ENCODE peak calls at places on chromosomes 7 and 10, in six cellular contexts. T is GM12878, Z is IMR-90, X is pancreas, W is heart right ventricle, E is astrocyte. I is an unnamed sample.
A peak's percentile ranks its signal among the peaks of the same experiment; 100 is the strongest.

GRCh38 chr7:91668217-91668616 is 212.3 kb downstream of the MTERF1 start:
- DNase-seq in T (no peak), Z (no peak), X (no peak), W (no peak), E (no peak), I (no peak)

GRCh38 chr7:132065193-132065972 is 509.0 kb upstream of the PODXL start:
- DNase-seq in T (no peak), Z (peak; percentile 95), X (no peak), W (no peak), E (peak; percentile 97), I (no peak)

GRCh38 chr10:21860718-21861117 is 142.8 kb downstream of the DNAJC1 start:
- DNase-seq in T (peak; percentile 3), Z (peak; percentile 22), X (no peak), W (no peak), E (peak; percentile 92), I (no peak)

GRCh38 chr10:16741540-16741939 is 75.7 kb downstream of the RSU1 start:
- DNase-seq in T (no peak), Z (no peak), X (no peak), W (no peak), E (no peak), I (no peak)

GRCh38 chr10:29057712-29058426 is 231.0 kb upstream of the LYZL1 start:
- DNase-seq in T (no peak), Z (peak; percentile 16), X (no peak), W (no peak), E (peak; percentile 62), I (no peak)

GRCh38 chr10:118798186-118798811 is 43.5 kb upstream of the CACUL1 start:
- DNase-seq in T (no peak), Z (no peak), X (no peak), W (no peak), E (peak; percentile 63), I (no peak)

GRCh38 chr10:132499367-132499685 is 38.3 kb upstream of the INPP5A start:
- DNase-seq in T (no peak), Z (no peak), X (no peak), W (no peak), E (no peak), I (no peak)

GRCh38 chr7:121384159-121384745 is 11.9 kb downstream of the FAM3C start:
- DNase-seq in T (no peak), Z (no peak), X (no peak), W (no peak), E (no peak), I (no peak)

GRCh38 chr10:50552771-50553535 is 70.8 kb downstream of the SGMS1 start:
- DNase-seq in T (no peak), Z (peak; percentile 36), X (no peak), W (no peak), E (peak; percentile 41), I (no peak)

GRCh38 chr10:67602268-67602950 is 93.6 kb downstream of the CTNNA3 start:
- DNase-seq in T (no peak), Z (peak; percentile 96), X (no peak), W (no peak), E (peak; percentile 94), I (no peak)

GRCh38 chr10:25113231-25114035 is 61.4 kb upstream of the GPR158 start:
- DNase-seq in T (no peak), Z (peak; percentile 53), X (peak; percentile 70), W (peak; percentile 59), E (peak; percentile 60), I (peak; percentile 43)

GRCh38 chr10:31153692-31154091 is 122.0 kb upstream of the ZNF438 start:
- DNase-seq in T (no peak), Z (no peak), X (no peak), W (no peak), E (no peak), I (no peak)

GRCh38 chr10:92290076-92290836 is 622 bp downstream of the CPEB3 start:
- DNase-seq in T (no peak), Z (peak; percentile 49), X (peak; percentile 75), W (no peak), E (peak; percentile 29), I (peak; percentile 27)

GRCh38 chr10:70162892-70163201 is 7.5 kb downstream of the SAR1A start:
- DNase-seq in T (peak; percentile 43), Z (no peak), X (no peak), W (no peak), E (no peak), I (no peak)

GRCh38 chr10:79984851-79985250 is 35.9 kb upstream of the SFTPD start:
- DNase-seq in T (no peak), Z (no peak), X (no peak), W (no peak), E (no peak), I (no peak)

GRCh38 chr10:99431190-99431549 is 746 bp upstream of the GOT1 start:
- DNase-seq in T (no peak), Z (peak; percentile 41), X (peak; percentile 79), W (peak; percentile 76), E (peak; percentile 22), I (peak; percentile 36)

GRCh38 chr10:128267581-128267980 is 141.4 kb upstream of the MKI67 start:
- DNase-seq in T (no peak), Z (no peak), X (no peak), W (no peak), E (no peak), I (no peak)

GRCh38 chr10:128268015-128268722 is 141.9 kb upstream of the MKI67 start:
- DNase-seq in T (no peak), Z (no peak), X (no peak), W (peak; percentile 29), E (no peak), I (no peak)

GRCh38 chr10:128263891-128264688 is 137.9 kb upstream of the MKI67 start:
- DNase-seq in T (no peak), Z (peak; percentile 25), X (peak; percentile 46), W (peak; percentile 66), E (peak; percentile 4), I (peak; percentile 42)

GRCh38 chr10:128265596-128265995 is 139.4 kb upstream of the MKI67 start:
- DNase-seq in T (no peak), Z (no peak), X (no peak), W (no peak), E (no peak), I (no peak)
- TF ChIP-seq CTCF in T (no peak), Z (no peak), X (no peak), W (no peak), E (no peak), I (no peak)

GRCh38 chr10:97030894-97031293 is 154.9 kb downstream of the SLIT1 start:
- DNase-seq in T (no peak), Z (no peak), X (no peak), W (no peak), E (no peak), I (no peak)

GRCh38 chr10:97031459-97031858 is 154.3 kb downstream of the SLIT1 start:
- DNase-seq in T (no peak), Z (no peak), X (no peak), W (no peak), E (no peak), I (no peak)

GRCh38 chr10:97028126-97028831 is 157.5 kb downstream of the SLIT1 start:
- DNase-seq in T (no peak), Z (peak; percentile 82), X (no peak), W (no peak), E (peak; percentile 79), I (no peak)

GRCh38 chr10:97028832-97029178 is 157.0 kb downstream of the SLIT1 start:
- DNase-seq in T (no peak), Z (no peak), X (no peak), W (no peak), E (no peak), I (no peak)

GRCh38 chr10:97029271-97029670 is 156.5 kb downstream of the SLIT1 start:
- DNase-seq in T (no peak), Z (no peak), X (no peak), W (no peak), E (no peak), I (no peak)
- TF ChIP-seq CTCF in T (no peak), Z (no peak), X (no peak), W (no peak), E (no peak), I (no peak)

DNA sequence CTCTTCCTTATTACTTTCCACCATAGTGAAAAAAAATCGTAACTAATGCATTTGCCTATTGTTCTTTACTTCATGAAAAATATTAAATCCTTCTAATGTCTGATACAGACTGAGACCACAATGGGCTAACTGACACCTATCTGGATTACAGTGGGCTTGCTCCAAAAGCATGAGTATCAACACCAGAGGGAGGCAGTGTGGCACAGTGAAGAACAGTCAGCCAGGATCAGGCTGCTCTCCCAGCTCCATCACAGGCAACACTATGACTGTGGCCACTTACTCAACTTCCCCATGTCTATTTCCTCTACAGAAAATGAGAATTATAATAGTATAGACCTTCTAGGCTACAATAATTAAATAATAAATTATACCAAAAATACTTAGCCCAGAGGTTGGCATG is 97.2 kb downstream of the SLC25A13 start:
- DNase-seq in T (no peak), Z (no peak), X (no peak), W (no peak), E (no peak), I (no peak)
- TF ChIP-seq CTCF in T (no peak), Z (no peak), X (no peak), W (peak; percentile 18), E (no peak), I (no peak)

DNA sequence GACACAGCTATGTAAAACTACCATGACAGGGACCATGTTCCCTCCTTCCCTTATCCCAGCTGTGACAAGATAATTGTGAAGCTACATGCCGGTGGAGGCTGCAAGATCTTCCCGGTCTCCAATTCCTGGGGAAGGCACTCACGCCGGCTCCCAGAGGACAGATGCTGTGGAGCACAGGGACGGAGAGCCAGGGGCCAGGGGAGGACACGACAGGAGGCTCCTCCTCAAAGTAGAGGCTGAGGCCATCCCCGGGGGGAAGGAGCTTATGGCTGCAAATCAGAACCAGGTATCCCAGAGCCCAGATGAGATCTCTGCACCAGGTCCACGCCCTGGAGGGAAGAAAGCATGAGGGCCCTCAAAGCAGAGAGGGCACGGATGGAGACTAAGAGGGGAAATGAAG is 286.2 kb downstream of the TCERG1L start:
- DNase-seq in T (no peak), Z (no peak), X (no peak), W (no peak), E (no peak), I (no peak)
- TF ChIP-seq CTCF in T (no peak), Z (no peak), X (no peak), W (no peak), E (no peak), I (no peak)

GRCh38 chr10:3467052-3467906 is 294.7 kb upstream of the PITRM1 start:
- DNase-seq in T (no peak), Z (peak; percentile 93), X (peak; percentile 50), W (peak; percentile 81), E (peak; percentile 99), I (no peak)
- TF ChIP-seq CTCF in T (no peak), Z (peak; percentile 15), X (no peak), W (peak; percentile 64), E (peak; percentile 58), I (no peak)

DNA sequence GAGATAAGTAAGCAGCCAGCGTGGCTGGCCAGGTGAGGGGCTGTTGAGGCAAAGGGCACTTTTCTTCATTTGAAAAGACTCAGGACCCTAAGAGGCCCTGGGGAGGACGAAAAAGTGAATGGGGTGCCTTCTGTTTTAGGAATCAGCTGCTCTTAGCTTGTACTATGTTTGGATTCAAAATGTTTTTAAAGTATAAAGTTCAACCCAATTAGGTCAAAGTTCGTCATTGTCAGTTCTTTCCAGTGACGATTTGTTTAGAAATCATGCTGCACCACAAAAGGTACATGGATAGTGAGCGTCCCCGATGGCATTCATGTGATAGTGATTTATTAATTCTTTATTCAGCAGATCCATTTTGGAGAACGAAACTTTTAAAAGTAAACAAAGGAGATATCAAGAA is 338.2 kb downstream of the SDK1 start:
- DNase-seq in T (no peak), Z (no peak), X (no peak), W (no peak), E (no peak), I (no peak)
- TF ChIP-seq CTCF in T (no peak), Z (no peak), X (no peak), W (no peak), E (no peak), I (no peak)

I was measured in omental fat pad.